ENCODE peak calls at places on chromosomes 4 and X, in nine cellular contexts. K is HS-5; Z is HEK293T; Y is ascending aorta; B is stimulated activated CD4-positive, alpha-beta T cell treated with anti-CD3 and anti-CD28 coated beads, Interleukin-15, amount 100 ng/mL, for 24 hours; A is sciatic nerve; Q is stimulated activated CD8-positive, alpha-beta memory T cell treated with anti-CD3 and anti-CD28 coated beads, Interleukin-7, amount 100 ng/mL, for 1 hour; F is HFF-Myc; O is T-helper 1 cell. G is an unnamed sample.

GRCh38 chrX:70476934-70477733 is 32.5 kb downstream of the DLG3 start:
- DNase-seq in K (peak; percentile 22), Z (no peak), Y (peak; percentile 66), B (no peak), A (no peak), Q (no peak), F (peak; percentile 27), O (no peak), G (peak; percentile 32)

GRCh38 chr4:74516321-74516720 is 71.4 kb downstream of the AREG start:
- DNase-seq in K (no peak), Z (no peak), Y (no peak), B (no peak), A (no peak), Q (no peak), F (no peak), O (no peak), G (no peak)

GRCh38 chrX:56947695-56948094 is 47.6 kb downstream of the SPIN3 start:
- DNase-seq in K (no peak), Z (no peak), Y (no peak), B (no peak), A (no peak), Q (no peak), F (no peak), O (no peak), G (no peak)

GRCh38 chr4:115260195-115260594 is 146.8 kb upstream of the NDST4 start:
- DNase-seq in K (no peak), Z (no peak), Y (no peak), B (no peak), A (no peak), Q (no peak), F (no peak), O (no peak), G (no peak)

GRCh38 chr4:18611008-18611407 is 589.5 kb upstream of the LCORL start:
- DNase-seq in K (no peak), Z (no peak), Y (no peak), B (no peak), A (no peak), Q (no peak), F (no peak), O (no peak), G (no peak)

GRCh38 chrX:39518451-39519212 is 579.1 kb downstream of the BCOR start:
- DNase-seq in K (no peak), Z (no peak), Y (peak; percentile 67), B (no peak), A (no peak), Q (no peak), F (no peak), O (no peak), G (no peak)

GRCh38 chr4:88629826-88630225 is 37.5 kb downstream of the HERC3 start:
- DNase-seq in K (no peak), Z (no peak), Y (no peak), B (no peak), A (no peak), Q (no peak), F (no peak), O (no peak), G (no peak)

GRCh38 chr4:53818112-53818511 is 226.8 kb upstream of the LNX1 start:
- DNase-seq in K (no peak), Z (no peak), Y (no peak), B (no peak), A (no peak), Q (no peak), F (no peak), O (no peak), G (no peak)

GRCh38 chr4:83065268-83065667 is 30.3 kb downstream of the COPS4 start:
- DNase-seq in K (no peak), Z (no peak), Y (no peak), B (no peak), A (no peak), Q (no peak), F (no peak), O (no peak), G (no peak)

GRCh38 chr4:80237992-80238391 is 28.5 kb upstream of the FGF5 start:
- DNase-seq in K (peak; percentile 94), Z (no peak), Y (no peak), B (no peak), A (no peak), Q (no peak), F (peak; percentile 76), O (no peak), G (no peak)

GRCh38 chrX:56800307-56800706 is 71.3 kb downstream of the NBDY start:
- DNase-seq in K (no peak), Z (no peak), Y (peak; percentile 57), B (no peak), A (no peak), Q (no peak), F (no peak), O (no peak), G (no peak)

GRCh38 chrX:120570201-120570600 is 9.4 kb upstream of the CUL4B start:
- DNase-seq in K (no peak), Z (no peak), Y (no peak), B (no peak), A (no peak), Q (no peak), F (no peak), O (no peak), G (no peak)

GRCh38 chr4:183876268-183876934 is 28.7 kb upstream of the STOX2 start:
- DNase-seq in K (peak; percentile 68), Z (peak; percentile 12), Y (peak; percentile 90), B (no peak), A (peak; percentile 78), Q (no peak), F (no peak), O (no peak), G (peak; percentile 90)

GRCh38 chr4:38406243-38406642 is 257.8 kb upstream of the KLF3 start:
- DNase-seq in K (no peak), Z (no peak), Y (no peak), B (no peak), A (no peak), Q (no peak), F (no peak), O (no peak), G (no peak)

GRCh38 chrX:13283968-13284914 is 35.6 kb downstream of the ATXN3L start:
- DNase-seq in K (peak; percentile 50), Z (no peak), Y (no peak), B (no peak), A (no peak), Q (no peak), F (peak; percentile 50), O (no peak), G (no peak)

GRCh38 chr4:76990288-76991080 is 40.9 kb downstream of the SEPTIN11 start:
- DNase-seq in K (peak; percentile 81), Z (no peak), Y (no peak), B (no peak), A (no peak), Q (no peak), F (no peak), O (no peak), G (no peak)

GRCh38 chr4:139555073-139555704 is 830 bp downstream of the SETD7 start:
- DNase-seq in K (peak; percentile 58), Z (peak; percentile 83), Y (peak; percentile 95), B (peak; percentile 86), A (peak; percentile 95), Q (no peak), F (peak; percentile 61), O (peak; percentile 84), G (peak; percentile 82)

GRCh38 chrX:12360389-12360788 is 222.1 kb downstream of the FRMPD4 start:
- DNase-seq in K (peak; percentile 60), Z (no peak), Y (no peak), B (no peak), A (no peak), Q (no peak), F (no peak), O (no peak), G (no peak)

GRCh38 chr4:181301735-181302380 is 941.3 kb upstream of the TENM3 start:
- DNase-seq in K (no peak), Z (peak; percentile 34), Y (no peak), B (peak; percentile 33), A (no peak), Q (no peak), F (no peak), O (no peak), G (no peak)